ENCODE peak calls at places on chromosomes 13 and 19, in four cellular contexts. O is cardiac muscle cell; M is right lobe of liver; C is CD8-positive, alpha-beta T cell. E is an unnamed sample.

GRCh38 chr13:102702965-102703720 is 8.3 kb upstream of the METTL21C start:
- DNase-seq in O (no peak), M (no peak), C (no peak), E (no peak)

GRCh38 chr19:44643605-44644390 is at the start of gene PVR:
- DNase-seq in O (peak; percentile 74), M (peak; percentile 88), C (no peak), E (no peak)

GRCh38 chr19:33788676-33789075 is 8.0 kb upstream of the KCTD15 start:
- DNase-seq in O (no peak), M (no peak), C (no peak), E (no peak)

GRCh38 chr13:33194820-33195692 is 90.5 kb downstream of the STARD13 start:
- DNase-seq in O (peak; percentile 96), M (no peak), C (no peak), E (no peak)

GRCh38 chr13:113183450-113184129 is 24.9 kb downstream of the PCID2 start:
- DNase-seq in O (no peak), M (no peak), C (no peak), E (no peak)

GRCh38 chr19:16366433-16367268 is 42.0 kb downstream of the KLF2 start:
- DNase-seq in O (no peak), M (no peak), C (peak; percentile 66), E (no peak)

GRCh38 chr13:20492036-20492435 is 33.6 kb downstream of the CRYL1 start:
- DNase-seq in O (no peak), M (no peak), C (no peak), E (no peak)

GRCh38 chr13:88895261-88895941 is 1224.2 kb downstream of the SLITRK5 start:
- DNase-seq in O (no peak), M (no peak), C (no peak), E (no peak)

GRCh38 chr19:34589730-34590129 is 87.2 kb downstream of the SCGB2B2 start:
- DNase-seq in O (no peak), M (no peak), C (no peak), E (no peak)

GRCh38 chr19:7471696-7472620 is 16.9 kb downstream of the PEX11G start:
- DNase-seq in O (no peak), M (no peak), C (no peak), E (no peak)

DNA sequence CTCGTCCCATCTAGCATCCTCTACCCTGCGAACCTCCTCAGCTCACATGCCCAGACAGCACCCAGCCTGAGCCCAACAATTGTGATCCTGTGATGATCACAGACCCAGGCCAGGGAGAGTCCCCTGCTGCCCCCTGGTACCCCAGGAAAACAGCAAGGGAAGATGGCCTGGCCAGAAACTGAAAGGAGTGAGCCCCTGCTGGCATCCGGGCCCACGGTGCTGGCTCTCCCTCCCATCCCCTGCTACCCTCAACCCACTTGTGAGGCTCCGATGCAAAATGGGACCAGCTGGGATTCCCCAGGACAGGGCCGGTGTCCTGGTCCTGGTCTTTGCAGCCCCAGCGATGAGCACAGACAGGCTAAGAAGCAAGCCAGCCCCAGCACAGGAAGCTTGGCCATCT is 14.1 kb downstream of the RANBP3 start:
- DNase-seq in O (no peak), M (no peak), C (no peak), E (no peak)
- H3K4me1 ChIP-seq in O (peaks cover 71% of the 10 kb centered on the region), M (peaks cover 50% of the 10 kb centered on the region), C (peaks cover 98% of the 10 kb centered on the region), E (peaks cover 11% of the 10 kb centered on the region)

GRCh38 chr19:18104793-18105131 is 7.2 kb downstream of the MAST3 start:
- DNase-seq in O (no peak), M (no peak), C (no peak), E (no peak)
- H3K4me3 ChIP-seq in O (peak overlapping the region; percentile 22), M (peak overlapping the region; percentile 47), C (peak overlapping the region; percentile 62), E (peak overlapping the region; percentile 42)

DNA sequence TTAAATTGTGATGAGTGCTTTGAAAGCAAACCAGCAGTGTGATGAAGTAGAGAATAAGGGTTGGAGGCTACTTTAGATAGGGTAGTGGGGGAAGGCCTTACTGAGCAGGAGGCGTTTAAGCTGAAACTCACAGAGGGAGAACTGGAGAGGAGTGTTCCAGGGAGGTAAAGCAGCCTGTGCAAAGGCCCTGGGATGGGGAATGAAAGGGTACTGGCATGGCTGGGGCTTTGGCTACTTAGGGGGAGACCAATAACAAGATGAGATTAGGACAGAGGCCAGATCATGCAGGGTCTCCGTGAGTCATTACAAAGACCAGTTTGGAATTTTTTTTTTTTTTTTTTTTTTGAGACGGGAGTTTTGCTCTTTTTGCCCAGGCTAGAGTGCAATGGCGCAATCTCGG is 1.1 kb downstream of the PPP5C start:
- DNase-seq in O (peak; percentile 23), M (no peak), C (no peak), E (no peak)
- H3K4me1 ChIP-seq in O (peaks cover 13% of the 10 kb centered on the region), M (peaks cover 18% of the 10 kb centered on the region), C (peaks cover 53% of the 10 kb centered on the region), E (peaks cover 2% of the 10 kb centered on the region)

DNA sequence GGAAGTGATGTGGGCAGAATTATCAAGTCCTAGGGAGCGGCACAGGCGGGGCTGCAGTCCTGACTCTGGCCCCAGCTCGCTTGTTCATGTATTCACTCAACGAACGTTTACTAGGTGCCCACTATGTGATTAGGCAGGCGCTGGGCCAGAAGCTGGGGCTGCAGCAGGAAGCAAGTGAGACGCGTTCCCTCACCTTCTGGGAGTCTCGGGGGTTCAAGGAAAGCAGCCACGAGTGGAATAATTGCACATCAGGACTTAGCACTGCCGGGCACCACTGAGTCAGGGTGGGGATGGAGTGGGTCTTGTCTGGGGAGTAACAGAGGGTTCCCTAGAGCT is 2.5 kb upstream of the LMTK3 start:
- DNase-seq in O (no peak), M (no peak), C (no peak), E (no peak)
- H3K4me3 ChIP-seq in O (no peak overlapping the region), M (no peak overlapping the region), C (peak overlapping the region; percentile 88), E (no peak overlapping the region)

GRCh38 chr13:36891752-36892151 is 28.3 kb downstream of the SMAD9 start:
- DNase-seq in O (no peak), M (no peak), C (no peak), E (no peak)
- H3K4me1 ChIP-seq in O (peaks cover 18% of the 10 kb centered on the region), M (no peaks in the 10 kb centered on the region), C (no peaks in the 10 kb centered on the region), E (peaks cover 1% of the 10 kb centered on the region)

GRCh38 chr13:23902975-23903905 is 5.9 kb upstream of the C1QTNF9B start:
- DNase-seq in O (no peak), M (no peak), C (no peak), E (no peak)
- H3K4me3 ChIP-seq in O (peak overlapping the region; percentile 22), M (no peak overlapping the region), C (no peak overlapping the region), E (peak overlapping the region; percentile 58)

DNA sequence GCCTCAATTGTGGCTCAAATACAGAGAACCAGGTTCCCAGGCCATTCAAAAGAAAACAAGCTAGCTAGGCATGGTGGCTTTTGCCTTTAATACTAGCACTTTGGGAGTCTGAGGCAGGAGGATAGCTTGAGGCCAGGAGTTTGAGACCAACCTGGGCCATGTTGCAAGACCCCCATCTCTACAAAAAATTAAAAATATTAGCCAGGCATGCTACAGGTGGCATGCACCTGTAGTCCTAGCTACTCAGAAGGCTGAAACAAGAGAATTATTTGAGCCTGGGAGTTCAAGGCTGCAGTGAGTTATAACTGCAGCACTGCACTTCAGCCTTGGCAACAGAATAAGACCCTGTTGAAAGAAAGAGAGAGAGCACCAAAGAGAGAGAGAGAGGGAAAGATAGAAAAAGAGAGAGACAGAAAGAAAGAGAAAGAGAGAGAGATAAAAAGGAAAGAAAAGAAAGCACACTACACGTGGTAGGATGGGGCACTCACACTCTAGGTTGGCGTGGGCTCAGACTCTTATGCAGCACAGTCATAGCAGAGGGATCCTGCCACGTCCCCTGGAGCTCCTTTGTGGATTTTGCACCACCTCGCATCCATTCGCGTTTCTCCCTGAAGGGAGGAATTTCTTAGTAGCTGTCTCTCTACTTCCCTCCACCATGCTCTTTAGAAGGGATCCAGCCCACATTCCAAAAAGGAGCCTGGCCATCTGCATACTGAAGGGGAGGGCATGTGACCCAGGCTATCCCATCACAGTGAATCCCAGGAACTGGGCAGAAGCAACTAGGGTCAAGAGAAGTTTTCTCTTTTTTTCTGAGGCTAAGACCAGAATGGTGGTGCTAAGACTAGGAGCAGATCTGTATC is 789.9 kb downstream of the UQCRFS1 start:
- DNase-seq in O (no peak), M (no peak), C (no peak), E (no peak)
- H3K4me1 ChIP-seq in O (no peaks in the 10 kb centered on the region), M (no peaks in the 10 kb centered on the region), C (no peaks in the 10 kb centered on the region), E (peaks cover 3% of the 10 kb centered on the region)

DNA sequence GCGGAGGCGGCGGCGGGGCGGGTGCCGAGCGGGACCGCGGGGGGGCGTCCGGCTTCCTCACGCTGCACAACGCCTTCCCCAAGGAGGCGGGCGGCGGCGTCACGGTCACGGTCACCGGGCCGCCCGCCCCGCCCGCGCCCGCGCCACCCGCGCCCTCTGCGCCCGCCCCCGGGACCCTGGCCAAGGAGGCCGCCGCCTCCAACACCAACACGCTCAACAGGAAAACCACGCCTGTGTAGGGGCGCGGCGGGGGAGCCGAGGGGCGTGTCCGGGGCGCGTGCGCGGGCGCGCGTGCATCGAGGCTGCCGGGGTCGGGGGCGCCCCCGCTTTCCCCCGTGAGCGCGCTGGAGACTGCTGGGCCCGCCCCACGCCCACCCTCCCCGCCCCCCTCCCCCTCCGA is 8.8 kb upstream of the CACNG6 start:
- DNase-seq in O (peak; percentile 71), M (no peak), C (no peak), E (no peak)
- H3K4me3 ChIP-seq in O (peak overlapping the region; percentile 38), M (no peak overlapping the region), C (no peak overlapping the region), E (peak overlapping the region; percentile 27)

DNA sequence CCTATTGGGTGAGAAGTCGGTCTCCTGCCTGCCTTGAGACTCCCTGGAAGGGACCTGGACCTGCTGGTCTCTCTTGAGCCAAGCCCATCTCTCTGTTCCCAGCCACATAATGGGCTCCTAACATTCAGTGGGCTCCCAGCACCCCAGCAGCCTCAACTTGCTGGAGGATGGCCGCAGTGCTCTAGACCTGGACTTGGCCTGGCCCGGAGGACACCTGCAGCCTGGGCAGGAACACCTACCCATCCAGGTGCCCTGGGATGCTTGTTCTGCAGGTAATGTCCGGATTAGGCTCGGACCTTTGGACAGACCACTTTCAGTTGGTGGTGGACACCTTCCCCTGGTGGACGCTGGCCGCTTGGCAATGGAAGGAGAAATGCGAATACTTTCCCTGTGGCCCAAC is 214.6 kb downstream of the URI1 start:
- DNase-seq in O (no peak), M (no peak), C (no peak), E (no peak)
- H3K4me1 ChIP-seq in O (no peaks in the 10 kb centered on the region), M (no peaks in the 10 kb centered on the region), C (no peaks in the 10 kb centered on the region), E (no peaks in the 10 kb centered on the region)